ENCODE peak calls at places on chromosomes 16 and 17, in eight cellular contexts. Q, Z, M, C, J, I, E and Y are unnamed samples.

GRCh38 chr17:28385037-28385797 is 13.7 kb downstream of the SARM1 start:
- DNase-seq in Z (no peak), I (no peak), J (peak; percentile 64), Q (no peak), E (no peak), M (no peak), C (no peak), Y (peak; percentile 57)

GRCh38 chr16:87432330-87432915 is 40.3 kb downstream of the MAP1LC3B start:
- DNase-seq in C (no peak), Q (no peak), J (no peak), E (no peak), Z (no peak), M (no peak), I (no peak), Y (no peak)

GRCh38 chr17:6506679-6507231 is 49.6 kb downstream of the PITPNM3 start:
- DNase-seq in E (no peak), J (peak; percentile 45), Z (no peak), I (peak; percentile 40), M (peak; percentile 56), Q (peak; percentile 41), C (peak; percentile 44), Y (no peak)

GRCh38 chr17:40687106-40687505 is 16.4 kb downstream of the KRT24 start:
- DNase-seq in Q (no peak), I (no peak), Z (no peak), J (no peak), M (no peak), E (no peak), C (no peak), Y (peak; percentile 33)

GRCh38 chr16:3190949-3191353 is 2.9 kb downstream of the OR1F1 start:
- DNase-seq in M (no peak), I (no peak), E (no peak), Q (no peak), C (no peak), J (no peak), Z (no peak), Y (no peak)

GRCh38 chr17:17097763-17098345 is 55.6 kb downstream of the MPRIP start:
- DNase-seq in Q (no peak), C (no peak), I (no peak), M (no peak), Z (no peak), J (no peak), E (no peak), Y (no peak)

GRCh38 chr16:3282103-3282746 is 1.1 kb upstream of the ZNF263 start:
- DNase-seq in M (peak; percentile 82), Q (no peak), J (no peak), I (no peak), C (no peak), Z (no peak), E (no peak), Y (no peak)

GRCh38 chr17:2736956-2737355 is 12.5 kb downstream of the CCDC92B start:
- DNase-seq in J (no peak), C (no peak), M (no peak), I (no peak), Z (no peak), Q (no peak), E (no peak), Y (no peak)

GRCh38 chr17:80845863-80846671 is 145.6 kb upstream of the CHMP6 start:
- DNase-seq in C (no peak), E (no peak), J (no peak), I (no peak), Q (no peak), M (no peak), Z (no peak), Y (no peak)

GRCh38 chr17:65444049-65444448 is 117.4 kb downstream of the AXIN2 start:
- DNase-seq in J (no peak), Q (no peak), M (no peak), Z (no peak), E (no peak), I (no peak), C (no peak), Y (no peak)

GRCh38 chr16:4664538-4665418 is 28.6 kb upstream of the NUDT16L1 start:
- DNase-seq in Q (peak; percentile 45), C (no peak), I (peak; percentile 55), E (no peak), M (no peak), Z (no peak), J (peak; percentile 88), Y (no peak)

GRCh38 chr16:67013823-67014640 is 14.9 kb upstream of the CBFB start:
- DNase-seq in J (peak; percentile 68), M (peak; percentile 41), Z (peak; percentile 90), I (peak; percentile 95), C (no peak), Q (peak; percentile 56), E (peak; percentile 26), Y (peak; percentile 73)

GRCh38 chr16:90022209-90023077 is 3.2 kb upstream of the DBNDD1 start:
- DNase-seq in C (peak; percentile 87), E (peak; percentile 90), M (peak; percentile 90), Q (peak; percentile 92), Z (peak; percentile 96), J (peak; percentile 95), I (peak; percentile 95), Y (peak; percentile 93)

GRCh38 chr16:568401-569258 is 1.1 kb upstream of the PIGQ start:
- DNase-seq in Q (no peak), I (no peak), E (no peak), C (no peak), J (peak; percentile 52), M (no peak), Z (no peak), Y (no peak)

DNA sequence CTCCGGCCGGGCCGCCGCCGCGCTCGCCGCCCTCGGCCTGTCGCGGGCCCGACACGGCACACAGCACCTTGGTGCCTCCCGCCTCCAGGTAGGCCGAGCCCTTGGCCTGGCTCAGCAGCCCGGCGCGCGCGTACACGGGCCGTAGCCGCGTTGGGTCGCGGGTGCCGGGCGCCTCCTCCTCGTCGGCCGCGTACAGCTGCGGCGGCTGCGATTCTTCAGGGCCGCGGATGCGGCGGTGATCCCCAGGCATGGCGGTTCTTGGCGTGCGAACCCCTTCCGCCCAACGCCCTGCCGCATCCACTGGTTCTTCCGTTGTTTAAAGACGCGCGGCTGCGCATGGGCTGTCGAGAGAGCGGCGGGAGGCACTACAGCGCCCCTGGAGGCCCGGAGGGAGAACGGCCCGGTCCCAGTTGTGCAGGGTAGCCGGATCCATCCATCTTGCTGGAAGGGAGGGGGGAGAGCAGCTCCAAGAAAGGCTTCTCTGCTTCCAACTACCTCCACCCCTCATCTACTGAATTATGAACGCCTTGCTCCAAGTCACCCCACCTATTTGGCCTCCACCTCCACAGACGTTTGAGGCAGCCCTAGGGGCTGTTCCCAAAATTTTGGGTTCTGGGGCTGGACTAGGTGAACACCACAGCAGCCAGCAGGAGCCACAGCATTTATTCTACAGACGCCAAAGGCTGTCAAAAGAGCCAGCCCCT is at the start of gene EXOSC6:
- DNase-seq in M (peak; percentile 94), I (peak; percentile 90), Q (peak; percentile 92), C (peak; percentile 87), E (peak; percentile 90), J (peak; percentile 92), Z (peak; percentile 95), Y (peak; percentile 89)
- TF ChIP-seq POLR2A in M (peak; percentile 84), I (peak; percentile 45), Q (peak; percentile 86), C (peak; percentile 36), E (peak; percentile 79), J (no peak), Z (peak; percentile 68), Y (peak; percentile 83)

GRCh38 chr17:45791041-45791582 is 7.0 kb downstream of the CRHR1 start:
- DNase-seq in Q (no peak), E (no peak), Z (no peak), I (no peak), J (no peak), M (no peak), C (no peak), Y (no peak)
- H3K27ac ChIP-seq in Q (no peak overlapping the region), E (no peak overlapping the region), Z (no peak overlapping the region), I (no peak overlapping the region), J (no peak overlapping the region), M (no peak overlapping the region), C (no peak overlapping the region), Y (no peak overlapping the region)

GRCh38 chr16:85227924-85228462 is 115.7 kb upstream of the CIBAR2 start:
- DNase-seq in J (no peak), Z (no peak), C (no peak), Q (no peak), E (no peak), M (no peak), I (no peak), Y (no peak)
- TF ChIP-seq POLR2A in J (no peak), Z (no peak), C (no peak), Q (peak; percentile 32), E (no peak), M (no peak), I (no peak), Y (no peak)

GRCh38 chr17:82092995-82093751 is 4.9 kb downstream of the FASN start:
- DNase-seq in E (no peak), J (no peak), M (no peak), Q (no peak), I (no peak), Z (peak; percentile 20), C (no peak), Y (no peak)
- H3K27ac ChIP-seq in E (peak overlapping the region; percentile 99), J (no peak overlapping the region), M (no peak overlapping the region), Q (no peak overlapping the region), I (no peak overlapping the region), Z (no peak overlapping the region), C (peak overlapping the region; percentile 27), Y (no peak overlapping the region)

GRCh38 chr17:50353600-50354195 is 7.8 kb downstream of the XYLT2 start:
- DNase-seq in C (no peak), Q (peak; percentile 11), E (no peak), I (peak; percentile 20), Z (no peak), J (peak; percentile 25), M (no peak), Y (no peak)
- TF ChIP-seq POLR2A in C (no peak), Q (no peak), E (no peak), I (no peak), Z (no peak), J (no peak), M (no peak), Y (no peak)

GRCh38 chr16:60771138-60771537 is 1265.1 kb downstream of the CDH8 start:
- DNase-seq in I (no peak), J (no peak), E (no peak), M (no peak), C (no peak), Z (no peak), Q (no peak), Y (no peak)

GRCh38 chr16:60776311-60776710 is 1259.9 kb downstream of the CDH8 start:
- DNase-seq in I (no peak), J (no peak), M (no peak), Z (no peak), Q (no peak), E (no peak), C (no peak), Y (no peak)
- H3K27ac ChIP-seq in I (no peak overlapping the region), J (no peak overlapping the region), M (no peak overlapping the region), Z (no peak overlapping the region), Q (no peak overlapping the region), E (no peak overlapping the region), C (no peak overlapping the region), Y (no peak overlapping the region)

GRCh38 chr16:24540575-24541240 is 1.3 kb downstream of the RBBP6 start:
- DNase-seq in I (peak; percentile 27), Q (no peak), J (no peak), E (peak; percentile 20), M (no peak), C (no peak), Z (no peak), Y (no peak)
- TF ChIP-seq POLR2A in I (no peak), Q (peak; percentile 44), J (no peak), E (no peak), M (no peak), C (no peak), Z (no peak), Y (no peak)

GRCh38 chr16:58126451-58126968 is 2.7 kb downstream of the CFAP20 start:
- DNase-seq in J (no peak), C (no peak), Q (no peak), Z (no peak), M (no peak), E (no peak), I (no peak), Y (no peak)
- H3K27ac ChIP-seq in J (peak overlapping the region; percentile 94), C (no peak overlapping the region), Q (no peak overlapping the region), Z (peak overlapping the region; percentile 94), M (no peak overlapping the region), E (peak overlapping the region; percentile 89), I (peak overlapping the region; percentile 29), Y (no peak overlapping the region)